ENCODE peak calls at places on chromosomes 7 and 10, in six cellular contexts. G, Z, J, D, I and B are unnamed samples.

GRCh38 chr10:5527332-5528200 is 2.8 kb downstream of the CALML3 start:
- DNase-seq in G (peak; percentile 59), Z (no peak), J (no peak), D (no peak), I (peak; percentile 25), B (no peak)

GRCh38 chr7:4888161-4888560 is 4.6 kb upstream of the RADIL start:
- DNase-seq in G (no peak), Z (no peak), J (no peak), D (no peak), I (no peak), B (no peak)

GRCh38 chr10:79356104-79356503 is 8.8 kb downstream of the PPIF start:
- DNase-seq in G (no peak), Z (no peak), J (no peak), D (no peak), I (no peak), B (no peak)

GRCh38 chr7:29454899-29455451 is 108.7 kb upstream of the PRR15 start:
- DNase-seq in G (no peak), Z (no peak), J (no peak), D (no peak), I (no peak), B (no peak)

GRCh38 chr7:94170836-94171235 is 166.7 kb upstream of the BET1 start:
- DNase-seq in G (no peak), Z (no peak), J (no peak), D (no peak), I (no peak), B (no peak)

GRCh38 chr10:122022276-122022675 is 33.3 kb downstream of the TACC2 start:
- DNase-seq in G (no peak), Z (no peak), J (no peak), D (no peak), I (no peak), B (peak; percentile 8)

GRCh38 chr7:155408657-155409586 is 49.0 kb upstream of the EN2 start:
- DNase-seq in G (no peak), Z (no peak), J (peak; percentile 72), D (no peak), I (no peak), B (no peak)

GRCh38 chr10:124239134-124239533 is 145.7 kb upstream of the CHST15 start:
- DNase-seq in G (peak; percentile 60), Z (no peak), J (no peak), D (no peak), I (no peak), B (no peak)

GRCh38 chr7:99033765-99034164 is 110.1 kb downstream of the SMURF1 start:
- DNase-seq in G (no peak), Z (no peak), J (no peak), D (no peak), I (no peak), B (no peak)

GRCh38 chr10:97057836-97058235 is 127.9 kb downstream of the SLIT1 start:
- DNase-seq in G (no peak), Z (no peak), J (no peak), D (no peak), I (no peak), B (no peak)

GRCh38 chr7:70654979-70655378 is 477.0 kb upstream of the GALNT17 start:
- DNase-seq in G (no peak), Z (no peak), J (no peak), D (no peak), I (no peak), B (peak; percentile 35)

GRCh38 chr7:19665399-19666008 is 43.3 kb downstream of the POLR1F start:
- DNase-seq in G (no peak), Z (peak; percentile 50), J (no peak), D (no peak), I (no peak), B (no peak)

GRCh38 chr7:120993575-120994191 is 5.2 kb downstream of the CPED1 start:
- DNase-seq in G (no peak), Z (peak; percentile 56), J (no peak), D (no peak), I (no peak), B (no peak)

GRCh38 chr7:146565872-146566271 is 449.3 kb downstream of the CNTNAP2 start:
- DNase-seq in G (no peak), Z (no peak), J (no peak), D (no peak), I (no peak), B (no peak)

GRCh38 chr10:59872892-59873463 is 33.4 kb downstream of the CCDC6 start:
- DNase-seq in G (peak; percentile 92), Z (peak; percentile 97), J (no peak), D (peak; percentile 6), I (no peak), B (peak; percentile 15)

GRCh38 chr7:151520419-151521229 is 929 bp upstream of the RHEB start:
- DNase-seq in G (peak; percentile 86), Z (no peak), J (peak; percentile 91), D (no peak), I (peak; percentile 57), B (no peak)

GRCh38 chr10:76352300-76352699 is 920.9 kb downstream of the LRMDA start:
- DNase-seq in G (no peak), Z (peak; percentile 96), J (no peak), D (no peak), I (no peak), B (no peak)

GRCh38 chr7:134891262-134892001 is 94.9 kb upstream of the AGBL3 start:
- DNase-seq in G (peak; percentile 94), Z (peak; percentile 92), J (peak; percentile 88), D (no peak), I (peak; percentile 38), B (peak; percentile 69)

GRCh38 chr10:128030498-128031072 is 95.6 kb downstream of the MKI67 start:
- DNase-seq in G (peak; percentile 54), Z (no peak), J (no peak), D (no peak), I (no peak), B (no peak)

GRCh38 chr7:17304926-17305325 is 6.5 kb downstream of the AHR start:
- DNase-seq in G (no peak), Z (peak; percentile 88), J (no peak), D (no peak), I (no peak), B (no peak)

GRCh38 chr7:42978496-42978895 is 46.3 kb downstream of the MRPL32 start:
- DNase-seq in G (no peak), Z (no peak), J (no peak), D (no peak), I (no peak), B (no peak)

GRCh38 chr10:102673235-102673634 is 29.0 kb downstream of the TRIM8 start:
- DNase-seq in G (peak; percentile 40), Z (no peak), J (no peak), D (no peak), I (no peak), B (no peak)
- H3K4me3 ChIP-seq in G (no peak overlapping the region), Z (no peak overlapping the region), J (no peak overlapping the region), D (no peak overlapping the region), I (no peak overlapping the region), B (peak overlapping the region; percentile 30)

DNA sequence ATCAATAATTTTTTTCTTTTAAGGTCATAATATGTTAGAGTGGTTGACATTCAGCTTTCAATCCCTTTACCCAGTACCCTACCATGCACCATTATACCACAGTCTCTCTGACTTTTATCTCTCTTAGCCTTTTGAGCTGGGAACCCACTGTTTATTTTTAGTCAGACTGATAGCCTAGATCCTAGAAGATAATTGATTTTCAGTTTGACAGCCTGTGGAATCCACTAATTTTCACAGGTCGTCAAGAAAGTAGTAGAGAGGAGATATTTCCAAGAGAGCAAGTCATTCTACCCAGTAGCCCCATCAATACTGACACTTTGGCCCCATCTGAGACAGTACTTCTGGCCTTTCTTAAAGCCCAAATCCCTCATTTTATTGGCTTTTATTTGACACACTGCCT is 67.1 kb upstream of the CC2D2B start:
- DNase-seq in G (no peak), Z (no peak), J (no peak), D (no peak), I (no peak), B (no peak)
- H3K27ac ChIP-seq in G (peak overlapping the region; percentile 42), Z (no peak overlapping the region), J (no peak overlapping the region), D (peak overlapping the region; percentile 76), I (no peak overlapping the region), B (no peak overlapping the region)

GRCh38 chr10:84202349-84202748 is 8.0 kb downstream of the CDHR1 start:
- DNase-seq in G (no peak), Z (no peak), J (no peak), D (no peak), I (no peak), B (no peak)

GRCh38 chr10:84201682-84202081 is 7.3 kb downstream of the CDHR1 start:
- DNase-seq in G (no peak), Z (no peak), J (no peak), D (no peak), I (no peak), B (no peak)

GRCh38 chr10:84198206-84198915 is 4.0 kb downstream of the CDHR1 start:
- DNase-seq in G (no peak), Z (no peak), J (no peak), D (no peak), I (no peak), B (no peak)

GRCh38 chr10:84200537-84201243 is 6.4 kb downstream of the CDHR1 start:
- DNase-seq in G (peak; percentile 44), Z (no peak), J (no peak), D (no peak), I (no peak), B (no peak)

DNA sequence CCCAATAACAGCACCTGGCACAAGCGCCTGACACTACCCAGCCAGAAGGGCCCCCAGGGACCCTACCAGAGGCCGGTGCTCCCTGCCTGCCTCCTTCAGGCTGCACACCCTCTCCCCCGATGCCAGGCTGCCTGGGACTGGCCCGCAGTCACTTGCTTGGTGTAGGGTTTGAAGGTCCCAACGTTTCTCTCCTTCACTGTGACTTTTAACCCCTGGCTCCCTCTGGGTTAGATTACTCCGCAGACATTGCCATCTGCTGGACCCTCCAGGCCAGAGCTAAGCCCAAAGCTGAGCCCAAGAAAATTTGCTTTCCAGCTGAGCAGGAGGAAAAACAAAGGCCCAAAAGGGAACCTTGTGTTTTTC is 6.9 kb downstream of the CDHR1 start:
- DNase-seq in G (peak; percentile 18), Z (no peak), J (no peak), D (no peak), I (no peak), B (no peak)
- TF ChIP-seq POLR2A in G (no peak), Z (no peak), J (no peak), D (no peak), I (no peak), B (no peak)

GRCh38 chr7:97218767-97219166 is 101.3 kb downstream of the SDHAF3 start:
- DNase-seq in G (no peak), Z (no peak), J (no peak), D (no peak), I (no peak), B (no peak)
- H3K4me3 ChIP-seq in G (no peak overlapping the region), Z (no peak overlapping the region), J (no peak overlapping the region), D (no peak overlapping the region), I (no peak overlapping the region), B (no peak overlapping the region)

DNA sequence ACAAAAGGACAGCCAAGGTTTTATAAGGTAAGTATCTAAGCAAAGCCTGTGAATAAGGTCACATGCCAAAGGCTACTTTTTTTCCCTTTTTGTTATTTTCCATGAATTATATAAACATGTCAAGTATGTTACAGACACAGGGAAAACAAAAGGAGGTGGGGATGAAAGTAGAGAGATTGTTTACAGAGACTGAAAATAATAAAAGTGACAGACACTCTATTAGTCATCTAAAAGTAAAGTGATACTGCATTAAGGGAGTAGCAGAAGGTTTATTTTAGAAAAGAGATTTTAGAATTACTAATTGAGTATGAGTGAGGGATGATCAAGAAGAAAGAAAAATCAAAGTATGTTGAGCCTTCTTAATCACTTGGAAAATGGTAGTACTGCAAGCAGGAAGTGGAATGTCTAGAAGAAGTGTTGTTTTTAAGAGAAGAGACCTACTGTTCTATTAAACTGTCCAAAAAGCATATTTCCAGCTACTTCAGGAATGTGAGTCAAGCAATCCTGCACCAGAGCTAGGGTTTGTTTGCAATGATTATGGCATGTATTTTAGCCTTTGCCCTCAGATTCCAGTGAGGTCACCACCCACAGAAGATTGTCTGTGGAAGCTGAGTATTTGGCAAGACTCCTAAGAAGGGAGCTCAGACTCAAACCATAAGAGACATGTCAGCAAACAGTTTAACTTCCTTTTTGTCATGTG is 177.9 kb upstream of the PLXDC2 start:
- DNase-seq in G (no peak), Z (peak; percentile 95), J (no peak), D (no peak), I (no peak), B (no peak)
- H3K27ac ChIP-seq in G (peak overlapping the region; percentile 62), Z (peak overlapping the region; percentile 73), J (peak overlapping the region; percentile 53), D (peak overlapping the region; percentile 38), I (no peak overlapping the region), B (peak overlapping the region; percentile 50)